ENCODE peak calls at places on chromosomes 4 and X, in eight cellular contexts. One of them, this sample, is unnamed.

GRCh38 chrX:113929004-113929403 is 654.9 kb upstream of the HTR2C start:
- DNase-seq in fibroblast of pulmonary artery: peak; percentile 55
- DNase-seq in neural progenitor cell: peak; percentile 91
- DNase-seq in HTR-8/SVneo: peak; percentile 0
- DNase-seq in stimulated activated CD4-positive, alpha-beta T cell treated with anti-CD3 and anti-CD28 coated beads, Interleukin-4, amount 100 ng/mL, for 4 hours: no peak
- DNase-seq in cardiac fibroblast: peak; percentile 67
- DNase-seq in NCI-H345: no peak
- DNase-seq in retinal pigment epithelial cell: peak; percentile 63
- DNase-seq in this sample: no peak

GRCh38 chr4:155828628-155829027 is 37.4 kb downstream of the ASIC5 start:
- DNase-seq in cardiac fibroblast: peak; percentile 5
- DNase-seq in stimulated activated CD4-positive, alpha-beta T cell treated with anti-CD3 and anti-CD28 coated beads, Interleukin-4, amount 100 ng/mL, for 4 hours: no peak
- DNase-seq in fibroblast of pulmonary artery: peak; percentile 12
- DNase-seq in neural progenitor cell: no peak
- DNase-seq in NCI-H345: no peak
- DNase-seq in HTR-8/SVneo: no peak
- DNase-seq in retinal pigment epithelial cell: no peak
- DNase-seq in this sample: no peak

GRCh38 chr4:150078041-150078995 is at the start of gene DCLK2:
- DNase-seq in HTR-8/SVneo: peak; percentile 67
- DNase-seq in fibroblast of pulmonary artery: peak; percentile 91
- DNase-seq in stimulated activated CD4-positive, alpha-beta T cell treated with anti-CD3 and anti-CD28 coated beads, Interleukin-4, amount 100 ng/mL, for 4 hours: peak; percentile 3
- DNase-seq in neural progenitor cell: peak; percentile 90
- DNase-seq in retinal pigment epithelial cell: peak; percentile 30
- DNase-seq in NCI-H345: peak; percentile 80
- DNase-seq in cardiac fibroblast: peak; percentile 95
- DNase-seq in this sample: peak; percentile 54

GRCh38 chr4:152220201-152220666 is 315.7 kb downstream of the FBXW7 start:
- DNase-seq in fibroblast of pulmonary artery: no peak
- DNase-seq in HTR-8/SVneo: peak; percentile 44
- DNase-seq in NCI-H345: no peak
- DNase-seq in retinal pigment epithelial cell: no peak
- DNase-seq in cardiac fibroblast: no peak
- DNase-seq in stimulated activated CD4-positive, alpha-beta T cell treated with anti-CD3 and anti-CD28 coated beads, Interleukin-4, amount 100 ng/mL, for 4 hours: no peak
- DNase-seq in neural progenitor cell: no peak
- DNase-seq in this sample: no peak

GRCh38 chrX:119417842-119418241 is 18.7 kb downstream of the SLC25A43 start:
- DNase-seq in retinal pigment epithelial cell: no peak
- DNase-seq in NCI-H345: no peak
- DNase-seq in cardiac fibroblast: peak; percentile 17
- DNase-seq in neural progenitor cell: no peak
- DNase-seq in stimulated activated CD4-positive, alpha-beta T cell treated with anti-CD3 and anti-CD28 coated beads, Interleukin-4, amount 100 ng/mL, for 4 hours: no peak
- DNase-seq in HTR-8/SVneo: no peak
- DNase-seq in fibroblast of pulmonary artery: peak; percentile 28
- DNase-seq in this sample: no peak

GRCh38 chr4:56995525-56995924 is 16.8 kb downstream of the POLR2B start:
- DNase-seq in fibroblast of pulmonary artery: peak; percentile 99
- DNase-seq in neural progenitor cell: no peak
- DNase-seq in cardiac fibroblast: peak; percentile 99
- DNase-seq in stimulated activated CD4-positive, alpha-beta T cell treated with anti-CD3 and anti-CD28 coated beads, Interleukin-4, amount 100 ng/mL, for 4 hours: no peak
- DNase-seq in NCI-H345: no peak
- DNase-seq in retinal pigment epithelial cell: peak; percentile 96
- DNase-seq in HTR-8/SVneo: no peak
- DNase-seq in this sample: peak; percentile 8

GRCh38 chr4:165364452-165365080 is 14.2 kb upstream of the CPE start:
- DNase-seq in HTR-8/SVneo: no peak
- DNase-seq in fibroblast of pulmonary artery: peak; percentile 85
- DNase-seq in cardiac fibroblast: peak; percentile 66
- DNase-seq in retinal pigment epithelial cell: no peak
- DNase-seq in neural progenitor cell: no peak
- DNase-seq in stimulated activated CD4-positive, alpha-beta T cell treated with anti-CD3 and anti-CD28 coated beads, Interleukin-4, amount 100 ng/mL, for 4 hours: no peak
- DNase-seq in NCI-H345: no peak
- DNase-seq in this sample: no peak

GRCh38 chrX:155314260-155314659 is 20.2 kb downstream of the CLIC2 start:
- DNase-seq in neural progenitor cell: no peak
- DNase-seq in retinal pigment epithelial cell: no peak
- DNase-seq in HTR-8/SVneo: no peak
- DNase-seq in stimulated activated CD4-positive, alpha-beta T cell treated with anti-CD3 and anti-CD28 coated beads, Interleukin-4, amount 100 ng/mL, for 4 hours: no peak
- DNase-seq in fibroblast of pulmonary artery: no peak
- DNase-seq in cardiac fibroblast: no peak
- DNase-seq in NCI-H345: no peak
- DNase-seq in this sample: no peak

GRCh38 chr4:83011779-83012630 is 1.4 kb upstream of the LIN54 start:
- DNase-seq in NCI-H345: no peak
- DNase-seq in neural progenitor cell: no peak
- DNase-seq in stimulated activated CD4-positive, alpha-beta T cell treated with anti-CD3 and anti-CD28 coated beads, Interleukin-4, amount 100 ng/mL, for 4 hours: no peak
- DNase-seq in fibroblast of pulmonary artery: no peak
- DNase-seq in cardiac fibroblast: no peak
- DNase-seq in HTR-8/SVneo: no peak
- DNase-seq in retinal pigment epithelial cell: no peak
- DNase-seq in this sample: no peak

GRCh38 chr4:128776794-128777216 is 32.7 kb upstream of the JADE1 start:
- DNase-seq in neural progenitor cell: no peak
- DNase-seq in stimulated activated CD4-positive, alpha-beta T cell treated with anti-CD3 and anti-CD28 coated beads, Interleukin-4, amount 100 ng/mL, for 4 hours: no peak
- DNase-seq in cardiac fibroblast: peak; percentile 91
- DNase-seq in retinal pigment epithelial cell: peak; percentile 75
- DNase-seq in NCI-H345: peak; percentile 81
- DNase-seq in HTR-8/SVneo: peak; percentile 73
- DNase-seq in fibroblast of pulmonary artery: peak; percentile 84
- DNase-seq in this sample: peak; percentile 71

GRCh38 chrX:45801554-45801953 is 600.9 kb upstream of the DIPK2B start:
- DNase-seq in retinal pigment epithelial cell: no peak
- DNase-seq in NCI-H345: no peak
- DNase-seq in cardiac fibroblast: peak; percentile 54
- DNase-seq in neural progenitor cell: peak; percentile 13
- DNase-seq in stimulated activated CD4-positive, alpha-beta T cell treated with anti-CD3 and anti-CD28 coated beads, Interleukin-4, amount 100 ng/mL, for 4 hours: no peak
- DNase-seq in HTR-8/SVneo: no peak
- DNase-seq in fibroblast of pulmonary artery: peak; percentile 60
- DNase-seq in this sample: peak; percentile 2

GRCh38 chr4:113052379-113052951 is 3.0 kb downstream of the ANK2 start:
- DNase-seq in NCI-H345: no peak
- DNase-seq in fibroblast of pulmonary artery: peak; percentile 47
- DNase-seq in retinal pigment epithelial cell: no peak
- DNase-seq in HTR-8/SVneo: no peak
- DNase-seq in neural progenitor cell: no peak
- DNase-seq in cardiac fibroblast: peak; percentile 13
- DNase-seq in stimulated activated CD4-positive, alpha-beta T cell treated with anti-CD3 and anti-CD28 coated beads, Interleukin-4, amount 100 ng/mL, for 4 hours: no peak
- DNase-seq in this sample: peak; percentile 76

This sample was measured in NCI-H2029.